ENCODE peak calls at places on chromosomes 1 and 21, in ten cellular contexts. U, V, W, P, Y, B, I, J, G and N are unnamed samples.

GRCh38 chr1:151175036-151175741 is 592 bp downstream of the TMOD4 start:
- DNase-seq in U (no peak), V (no peak), W (no peak), P (no peak), Y (peak), B (no peak), I (no peak), J (no peak), G (no peak), N (peak)

GRCh38 chr1:56838726-56839125 is 15.9 kb upstream of the C8A start:
- DNase-seq in U (no peak), V (no peak), W (no peak), P (no peak), Y (peak), B (no peak), I (no peak), J (no peak), G (no peak), N (peak)

GRCh38 chr1:201476670-201477344 is 7.8 kb upstream of the PHLDA3 start:
- DNase-seq in U (no peak), V (no peak), W (peak), P (no peak), Y (peak), B (no peak), I (no peak), J (peak), G (no peak), N (no peak)

GRCh38 chr1:67570473-67571143 is 114.4 kb upstream of the GADD45A start:
- DNase-seq in U (no peak), V (peak), W (no peak), P (no peak), Y (peak), B (no peak), I (peak), J (peak), G (peak), N (peak)

GRCh38 chr1:155334980-155335379 is 14.3 kb downstream of the RUSC1 start:
- DNase-seq in U (no peak), V (no peak), W (no peak), P (no peak), Y (no peak), B (no peak), I (no peak), J (no peak), G (no peak), N (no peak)

GRCh38 chr1:206556748-206557635 is 49.7 kb downstream of the RASSF5 start:
- DNase-seq in U (peak), V (no peak), W (peak), P (peak), Y (no peak), B (peak), I (peak), J (peak), G (no peak), N (peak)

GRCh38 chr1:52059326-52059725 is 3.2 kb downstream of the BTF3L4 start:
- DNase-seq in U (no peak), V (no peak), W (no peak), P (no peak), Y (peak), B (no peak), I (peak), J (peak), G (no peak), N (peak)

GRCh38 chr1:88736633-88737248 is 52.7 kb downstream of the PKN2 start:
- DNase-seq in U (no peak), V (peak), W (no peak), P (no peak), Y (peak), B (peak), I (peak), J (peak), G (no peak), N (peak)

GRCh38 chr1:233343262-233343661 is 15.7 kb downstream of the MAP3K21 start:
- DNase-seq in U (no peak), V (no peak), W (no peak), P (no peak), Y (no peak), B (no peak), I (no peak), J (no peak), G (no peak), N (no peak)

GRCh38 chr1:150809651-150810050 is 1.6 kb upstream of the CTSK start:
- DNase-seq in U (no peak), V (peak), W (peak), P (no peak), Y (peak), B (no peak), I (no peak), J (peak), G (no peak), N (peak)

GRCh38 chr1:207740224-207740623 is 11.6 kb upstream of the CD46 start:
- DNase-seq in U (no peak), V (no peak), W (no peak), P (no peak), Y (no peak), B (no peak), I (no peak), J (peak), G (no peak), N (no peak)

GRCh38 chr1:213374369-213374768 is 323.3 kb downstream of the RPS6KC1 start:
- DNase-seq in U (peak), V (peak), W (no peak), P (peak), Y (peak), B (peak), I (peak), J (peak), G (no peak), N (peak)

GRCh38 chr1:49622877-49623276 is 400.9 kb downstream of the AGBL4 start:
- DNase-seq in U (no peak), V (no peak), W (no peak), P (no peak), Y (no peak), B (no peak), I (no peak), J (no peak), G (no peak), N (no peak)

GRCh38 chr1:1115136-1115829 is 606 bp downstream of the C1orf159 start:
- DNase-seq in U (no peak), V (no peak), W (no peak), P (no peak), Y (no peak), B (no peak), I (no peak), J (no peak), G (no peak), N (no peak)

GRCh38 chr1:1853593-1854257 is 37.2 kb downstream of the GNB1 start:
- DNase-seq in U (no peak), V (no peak), W (no peak), P (no peak), Y (no peak), B (no peak), I (no peak), J (no peak), G (no peak), N (no peak)

GRCh38 chr1:210222288-210223006 is 10.1 kb upstream of the SERTAD4 start:
- DNase-seq in U (no peak), V (no peak), W (no peak), P (no peak), Y (no peak), B (no peak), I (peak), J (peak), G (no peak), N (no peak)

GRCh38 chr1:209797978-209798639 is 7.8 kb downstream of the IRF6 start:
- DNase-seq in U (no peak), V (no peak), W (no peak), P (no peak), Y (no peak), B (no peak), I (no peak), J (no peak), G (no peak), N (no peak)

GRCh38 chr21:43210454-43211084 is 41.8 kb downstream of the CRYAA start:
- DNase-seq in U (no peak), V (no peak), W (no peak), P (no peak), Y (no peak), B (no peak), I (no peak), J (no peak), G (no peak), N (no peak)

GRCh38 chr1:113353581-113353980 is 36.7 kb upstream of the MAGI3 start:
- DNase-seq in U (no peak), V (no peak), W (no peak), P (no peak), Y (peak), B (no peak), I (no peak), J (peak), G (no peak), N (no peak)

GRCh38 chr1:61635529-61635928 is 89.4 kb downstream of the TM2D1 start:
- DNase-seq in U (no peak), V (no peak), W (no peak), P (no peak), Y (no peak), B (no peak), I (no peak), J (no peak), G (no peak), N (no peak)